ENCODE peak calls at places on chromosome 14, in four cellular contexts. A is WTC11, O is GM12878, T is HepG2. V is an unnamed sample.

GRCh38 chr14:40252817-40253447 is 820.7 kb upstream of the FBXO33 start:
- DNase-seq in O (no peak), T (no peak), A (peak), V (no peak)

GRCh38 chr14:95106966-95107365 is 50.4 kb downstream of the DICER1 start:
- DNase-seq in A (no peak), O (no peak), T (no peak), V (no peak)

GRCh38 chr14:54002653-54003052 is 46.0 kb upstream of the BMP4 start:
- DNase-seq in O (no peak), T (no peak), A (no peak), V (no peak)

GRCh38 chr14:31897581-31898186 is 179.4 kb upstream of the ARHGAP5 start:
- DNase-seq in A (no peak), T (no peak), O (no peak), V (no peak)

GRCh38 chr14:88384653-88385205 is 728 bp upstream of the SPATA7 start:
- DNase-seq in O (no peak), A (no peak), T (no peak), V (no peak)

GRCh38 chr14:95482967-95483842 is 33.2 kb downstream of the SYNE3 start:
- DNase-seq in A (no peak), O (no peak), T (peak), V (no peak)

GRCh38 chr14:99066378-99066777 is 205.6 kb downstream of the BCL11B start:
- DNase-seq in A (no peak), T (no peak), O (no peak), V (no peak)

GRCh38 chr14:96090441-96091148 is 51.4 kb downstream of the C14orf132 start:
- DNase-seq in A (no peak), T (no peak), O (no peak), V (no peak)

GRCh38 chr14:80109055-80109454 is 102.2 kb downstream of the DIO2 start:
- DNase-seq in O (no peak), T (no peak), A (no peak), V (no peak)

GRCh38 chr14:69612014-69612758 is 790 bp downstream of the SUSD6 start:
- DNase-seq in O (no peak), A (peak), T (no peak), V (peak)

GRCh38 chr14:75442642-75443041 is 14.8 kb downstream of the JDP2 start:
- DNase-seq in A (no peak), T (no peak), O (no peak), V (peak)

GRCh38 chr14:63328787-63329737 is 10.3 kb upstream of the GPHB5 start:
- DNase-seq in T (no peak), O (no peak), A (no peak), V (no peak)

GRCh38 chr14:100416921-100417451 is 93.8 kb downstream of the SLC25A47 start:
- DNase-seq in A (no peak), T (no peak), O (no peak), V (no peak)
- TF ChIP-seq ETV6 in A (no peak), T (no peak), O (no peak), V (no peak)

GRCh38 chr14:105067140-105067968 is 2.1 kb upstream of the GPR132 start:
- DNase-seq in O (peak), A (no peak), T (no peak), V (no peak)
- TF ChIP-seq ETV6 in O (no peak), A (no peak), T (no peak), V (no peak)

GRCh38 chr14:20350860-20351259 is 7.4 kb downstream of the PARP2 start:
- DNase-seq in T (no peak), A (no peak), O (no peak), V (no peak)
- TF ChIP-seq ETV6 in T (no peak), A (no peak), O (no peak), V (no peak)

DNA sequence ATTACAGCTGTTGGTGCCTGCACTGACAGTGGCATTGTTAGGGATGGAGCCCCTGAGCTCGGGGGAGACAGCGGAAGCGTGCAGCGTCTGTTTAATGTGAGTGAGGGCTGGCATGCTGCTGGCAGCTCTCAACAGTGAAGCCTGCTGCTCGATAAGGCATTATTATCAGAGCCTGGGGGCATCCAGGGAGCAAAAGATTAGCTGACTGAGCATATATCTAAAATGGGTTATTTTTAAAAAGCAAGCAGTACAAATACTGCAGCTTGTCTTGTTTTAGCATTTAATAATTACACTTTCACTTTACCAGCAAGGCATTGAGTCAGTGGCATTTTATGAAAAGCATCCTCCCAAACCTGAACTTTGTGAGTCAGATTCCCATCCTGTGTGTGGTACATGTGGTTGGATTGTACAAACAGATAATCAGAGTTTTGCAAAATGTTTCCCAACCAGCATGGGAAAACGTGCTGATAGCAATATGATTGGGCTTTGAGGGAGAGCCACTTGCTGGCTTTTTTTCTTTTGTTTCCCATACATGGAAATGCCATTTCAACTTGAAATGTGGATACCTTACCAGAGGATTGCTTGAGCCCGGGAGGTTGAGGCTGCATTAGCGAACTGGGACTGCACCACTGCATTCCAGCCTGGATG is 150.8 kb downstream of the PRKCH start:
- DNase-seq in T (peak), O (no peak), A (no peak), V (no peak)
- TF ChIP-seq ETV6 in T (no peak), O (no peak), A (no peak), V (no peak)

GRCh38 chr14:50342211-50343080 is 30.3 kb downstream of the DMAC2L start:
- DNase-seq in T (peak), A (peak), O (no peak), V (peak)

GRCh38 chr14:50345891-50346422 is 33.8 kb downstream of the DMAC2L start:
- DNase-seq in A (no peak), O (no peak), T (no peak), V (no peak)

GRCh38 chr14:50343424-50343823 is 31.3 kb downstream of the DMAC2L start:
- DNase-seq in A (no peak), O (no peak), T (no peak), V (no peak)

GRCh38 chr14:50344831-50345563 is 32.9 kb downstream of the DMAC2L start:
- DNase-seq in A (no peak), T (no peak), O (no peak), V (no peak)

DNA sequence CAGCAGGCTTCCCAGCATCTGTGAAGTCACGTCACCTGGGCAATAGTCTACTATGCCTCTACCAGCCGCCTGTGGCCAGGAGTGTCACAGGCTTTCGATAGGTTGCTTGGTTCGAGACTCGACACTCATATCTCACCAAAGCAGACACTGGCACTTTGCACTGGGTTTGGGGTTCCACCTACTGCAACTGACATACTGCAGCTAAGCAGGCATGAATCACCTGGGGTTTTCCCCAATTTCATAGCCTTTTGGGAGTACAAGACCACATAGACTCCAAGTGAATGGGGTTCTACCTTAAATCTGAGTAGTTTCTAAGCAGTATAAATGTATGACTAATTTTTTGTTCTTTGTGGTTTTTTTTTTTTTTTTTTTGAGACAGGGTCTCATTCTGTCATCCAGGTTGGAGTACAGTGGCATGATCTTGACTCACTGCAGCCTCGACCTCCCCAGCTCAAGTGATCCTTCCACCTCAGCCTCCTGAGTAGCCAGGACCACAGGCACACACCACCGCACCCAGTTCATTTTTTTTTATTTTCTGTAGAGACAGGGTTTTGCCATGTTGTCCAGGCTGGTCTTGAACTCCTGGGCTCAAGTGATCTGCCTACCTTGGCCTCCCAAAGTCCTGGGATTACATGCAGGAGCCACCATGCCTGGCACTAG is 32.1 kb downstream of the DMAC2L start:
- DNase-seq in T (no peak), A (no peak), O (peak), V (no peak)
- TF ChIP-seq ETV6 in T (no peak), A (no peak), O (no peak), V (no peak)

GRCh38 chr14:83485591-83485990 is 1951.9 kb upstream of the SEL1L start:
- DNase-seq in O (no peak), A (no peak), T (no peak), V (no peak)
- TF ChIP-seq ETV6 in O (no peak), A (no peak), T (no peak), V (no peak)

DNA sequence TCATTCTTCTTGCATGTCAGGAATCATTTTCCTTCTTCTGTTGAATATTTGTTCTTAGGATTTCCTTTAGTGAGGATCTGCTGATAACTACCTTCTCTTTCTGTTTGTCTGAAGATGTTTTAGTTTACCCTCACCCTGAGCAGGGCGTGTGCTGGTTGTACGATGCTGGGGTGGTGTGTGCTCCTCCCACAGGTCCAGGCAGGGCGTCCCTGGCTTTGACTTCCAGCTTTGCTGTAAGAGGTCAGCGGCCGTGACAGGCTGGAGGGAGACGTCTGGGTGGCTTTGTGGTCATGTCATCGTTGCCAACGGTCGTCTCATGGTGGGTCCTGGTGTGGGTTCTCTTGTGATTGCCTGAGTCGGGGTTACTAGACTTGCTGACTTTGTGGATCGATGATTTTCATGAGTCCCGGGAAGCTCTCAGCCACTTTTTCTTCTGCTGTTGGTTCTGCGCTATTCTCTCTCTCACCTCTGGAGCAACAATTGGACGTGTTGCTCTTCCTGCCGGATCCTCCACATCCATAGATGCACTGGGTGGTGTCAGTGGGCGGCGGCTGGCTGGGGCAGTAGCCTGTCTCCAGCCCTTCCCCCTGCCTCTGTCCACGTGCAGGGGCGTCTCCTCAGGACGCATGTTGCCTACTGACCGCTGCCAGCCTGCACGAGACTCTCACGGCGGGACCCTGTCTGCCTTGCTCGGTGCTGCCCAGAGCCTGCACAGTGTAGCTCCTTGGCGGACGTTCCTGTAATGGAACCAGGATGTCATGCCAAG is 8.4 kb downstream of the PACS2 start:
- DNase-seq in O (no peak), A (no peak), T (no peak), V (no peak)
- TF ChIP-seq ETV6 in O (no peak), A (no peak), T (no peak), V (no peak)

GRCh38 chr14:93685121-93685520 is 103.2 kb downstream of the PRIMA1 start:
- DNase-seq in A (no peak), T (no peak), O (no peak), V (no peak)
- TF ChIP-seq ETV6 in A (no peak), T (no peak), O (no peak), V (no peak)

GRCh38 chr14:91241848-91242247 is 2.7 kb downstream of the GPR68 start:
- DNase-seq in T (no peak), A (no peak), O (peak), V (no peak)
- TF ChIP-seq ETV6 in T (no peak), A (no peak), O (no peak), V (no peak)